ENCODE peak calls at places on chromosome 2, in six cellular contexts. J is HCT116, C is spleen, E is thoracic aorta, K is colonic mucosa, P is transverse colon. D is an unnamed sample.

GRCh38 chr2:115303-115702 is 69.0 kb upstream of the FAM110C start:
- DNase-seq in J (peak; percentile 26), C (no peak), E (no peak), P (no peak), K (no peak), D (no peak)

GRCh38 chr2:68693947-68694346 is 40.7 kb upstream of the ARHGAP25 start:
- DNase-seq in E (no peak), P (no peak), K (no peak), J (no peak), C (no peak), D (no peak)

GRCh38 chr2:239724851-239725550 is 300.1 kb downstream of the NDUFA10 start:
- DNase-seq in J (no peak), E (no peak), K (no peak), P (peak; percentile 1), C (peak; percentile 29), D (no peak)

GRCh38 chr2:69223759-69224494 is 163.1 kb downstream of the GFPT1 start:
- DNase-seq in C (no peak), P (no peak), K (peak; percentile 36), J (no peak), E (no peak), D (no peak)

GRCh38 chr2:212124597-212124996 is 414.0 kb downstream of the ERBB4 start:
- DNase-seq in P (no peak), J (no peak), E (no peak), C (no peak), K (no peak), D (no peak)

GRCh38 chr2:65331361-65331760 is 101.0 kb downstream of the SPRED2 start:
- DNase-seq in J (no peak), P (no peak), C (no peak), K (no peak), E (no peak), D (no peak)

GRCh38 chr2:152353364-152353763 is 18.4 kb downstream of the FMNL2 start:
- DNase-seq in C (no peak), E (no peak), K (no peak), J (no peak), P (no peak), D (no peak)

GRCh38 chr2:20049631-20050030 is 1.8 kb downstream of the LAPTM4A start:
- DNase-seq in E (no peak), C (no peak), K (no peak), J (no peak), P (no peak), D (no peak)

GRCh38 chr2:25491003-25491696 is 149.4 kb upstream of the DNMT3A start:
- DNase-seq in C (no peak), E (no peak), J (no peak), P (no peak), K (no peak), D (no peak)

GRCh38 chr2:55223958-55224760 is 7.9 kb downstream of the CLHC1 start:
- DNase-seq in P (no peak), E (no peak), C (peak; percentile 79), K (no peak), J (no peak), D (no peak)

DNA sequence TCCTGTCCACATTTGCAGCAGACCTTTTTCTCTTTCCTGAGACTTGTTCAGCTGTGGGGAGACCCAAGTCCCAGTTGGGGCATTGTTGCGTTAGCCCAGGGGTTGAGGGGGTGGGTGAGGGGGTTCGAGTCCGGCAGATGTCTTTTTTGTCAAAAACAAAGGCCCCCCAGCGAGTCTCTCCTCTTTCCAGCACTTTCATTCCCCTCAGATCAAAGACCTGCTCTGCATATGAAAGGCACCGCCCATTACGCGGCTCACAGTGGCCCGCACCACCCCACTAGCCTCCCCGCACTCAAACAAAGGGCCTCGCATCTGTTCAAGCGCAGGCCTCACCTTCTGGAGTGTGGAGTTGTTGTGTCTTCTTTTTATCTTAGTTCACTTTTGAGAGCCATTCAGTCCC is 25.2 kb downstream of the TRABD2A start:
- DNase-seq in K (no peak), E (no peak), P (no peak), C (no peak), J (no peak), D (no peak)
- H3K4me3 ChIP-seq in K (no peak overlapping the region), E (no peak overlapping the region), P (no peak overlapping the region), C (no peak overlapping the region), J (no peak overlapping the region), D (no peak overlapping the region)

GRCh38 chr2:60880988-60881932 is at the start of gene REL:
- DNase-seq in J (peak; percentile 70), K (peak; percentile 92), C (peak; percentile 99), P (peak; percentile 95), E (peak; percentile 53), D (peak; percentile 78)

GRCh38 chr2:60884795-60885194 is 3.4 kb downstream of the REL start:
- DNase-seq in K (no peak), J (no peak), E (no peak), P (no peak), C (no peak), D (no peak)

GRCh38 chr2:60885683-60886082 is 4.3 kb downstream of the REL start:
- DNase-seq in E (no peak), J (no peak), C (no peak), K (no peak), P (no peak), D (no peak)

GRCh38 chr2:60882971-60883753 is 1.8 kb downstream of the REL start:
- DNase-seq in J (no peak), E (no peak), K (peak; percentile 38), C (no peak), P (peak; percentile 24), D (no peak)

GRCh38 chr2:60883896-60884295 is 2.5 kb downstream of the REL start:
- DNase-seq in C (no peak), J (no peak), P (no peak), K (no peak), E (no peak), D (no peak)
- H3K4me3 ChIP-seq in C (peak overlapping the region; percentile 65), J (no peak overlapping the region), P (peak overlapping the region; percentile 99), K (peak overlapping the region; percentile 72), E (peak overlapping the region; percentile 85), D (no peak overlapping the region)

GRCh38 chr2:165016772-165017411 is 61.6 kb upstream of the SLC38A11 start:
- DNase-seq in J (peak; percentile 22), P (no peak), K (no peak), E (no peak), C (no peak), D (peak; percentile 18)
- H3K4me3 ChIP-seq in J (no peak overlapping the region), P (no peak overlapping the region), K (no peak overlapping the region), E (no peak overlapping the region), C (no peak overlapping the region), D (no peak overlapping the region)

DNA sequence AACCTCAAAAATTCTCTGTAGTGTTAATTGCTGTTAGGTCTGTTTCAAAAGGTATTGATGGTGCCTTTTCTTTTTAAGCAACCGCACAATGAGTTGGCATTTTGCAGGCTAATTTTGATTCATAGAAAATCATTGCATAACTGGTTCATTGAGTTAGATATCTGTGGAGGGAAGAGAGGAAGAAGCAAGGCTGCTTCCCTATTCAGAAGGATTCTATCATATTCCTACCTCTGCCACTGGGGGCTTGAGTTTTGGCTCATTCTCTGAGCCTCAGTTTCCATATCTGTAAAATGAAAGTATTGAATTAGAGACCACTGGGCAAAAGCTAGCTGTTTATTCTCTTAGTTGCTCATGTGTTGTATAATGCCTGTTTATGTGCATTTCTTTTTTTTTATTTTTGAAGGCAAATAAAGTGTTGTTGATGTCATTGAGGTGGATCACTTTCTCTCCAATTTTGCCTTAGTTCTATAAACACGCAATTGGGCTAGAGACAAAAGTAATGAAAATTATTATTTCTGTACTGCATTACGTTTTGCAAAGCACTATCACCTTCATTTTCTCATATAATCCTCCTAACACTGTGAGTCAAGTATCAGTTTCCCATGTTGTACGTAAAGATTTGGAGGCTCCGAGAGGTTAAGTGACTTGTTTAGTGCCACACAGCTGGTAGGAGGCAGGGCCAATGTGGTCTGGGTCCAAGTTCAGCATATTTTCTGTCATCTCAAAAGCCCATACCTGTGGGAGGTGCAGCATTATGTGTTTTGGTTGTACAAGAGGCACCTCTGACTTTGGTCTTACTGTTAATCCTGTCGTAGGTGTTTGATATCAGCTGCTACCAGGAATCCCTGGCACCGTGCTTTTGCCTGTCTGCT is 5.9 kb downstream of the TRIB2 start:
- DNase-seq in P (no peak), C (no peak), J (no peak), K (no peak), E (no peak), D (no peak)
- H3K4me3 ChIP-seq in P (no peak overlapping the region), C (peak overlapping the region; percentile 89), J (no peak overlapping the region), K (no peak overlapping the region), E (peak overlapping the region; percentile 92), D (no peak overlapping the region)

DNA sequence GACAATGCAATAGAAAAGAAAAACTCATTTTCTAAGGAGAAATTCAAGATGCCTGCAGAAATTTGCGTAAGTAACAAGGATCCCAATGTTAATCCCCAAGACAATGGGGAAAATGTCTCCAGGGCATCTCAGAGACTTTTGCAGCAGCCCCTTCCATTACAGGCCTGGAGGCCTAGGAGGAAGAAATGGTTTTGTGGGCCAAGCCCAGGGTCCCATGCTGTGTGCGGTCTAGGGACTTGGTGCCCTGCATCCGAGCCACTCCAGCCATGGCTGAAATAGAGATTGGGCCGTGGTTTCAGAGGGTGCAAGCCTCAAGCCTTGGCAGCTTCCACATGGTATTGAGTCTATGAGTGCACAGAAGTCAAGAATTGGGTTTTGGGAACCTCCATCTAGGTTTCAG is 103.9 kb upstream of the ACVR1 start:
- DNase-seq in K (no peak), E (no peak), C (no peak), P (no peak), J (no peak), D (no peak)
- H3K4me3 ChIP-seq in K (no peak overlapping the region), E (no peak overlapping the region), C (no peak overlapping the region), P (no peak overlapping the region), J (no peak overlapping the region), D (no peak overlapping the region)